ENCODE peak calls at places on chromosomes 4 and X, in six cellular contexts. Z is foreskin fibroblast; J is KG1; Q is mesendoderm; U is central memory CD4-positive, alpha-beta T cell; C is glutamatergic neuron. E is an unnamed sample.

GRCh38 chr4:23903859-23904438 is 14.1 kb upstream of the PPARGC1A start:
- DNase-seq in Z (no peak), J (no peak), Q (no peak), U (no peak), C (peak), E (no peak)

GRCh38 chrX:119685225-119686066 is 7.5 kb downstream of the SEPTIN6 start:
- DNase-seq in Z (no peak), J (peak), Q (no peak), U (peak), C (no peak), E (no peak)

GRCh38 chrX:72243472-72243871 is 4.6 kb upstream of the ERCC6L start:
- DNase-seq in Z (peak), J (no peak), Q (no peak), U (no peak), C (no peak), E (no peak)

GRCh38 chrX:152930516-152930915 is 32.6 kb downstream of the ZNF185 start:
- DNase-seq in Z (no peak), J (no peak), Q (no peak), U (no peak), C (no peak), E (no peak)

GRCh38 chr4:79292008-79292407 is 33.9 kb downstream of the NAA11 start:
- DNase-seq in Z (no peak), J (no peak), Q (no peak), U (no peak), C (no peak), E (no peak)

GRCh38 chrX:71627588-71628404 is 9.5 kb upstream of the CXCR3 start:
- DNase-seq in Z (no peak), J (no peak), Q (no peak), U (no peak), C (no peak), E (no peak)

GRCh38 chr4:77193511-77194236 is 36.7 kb downstream of the CCNG2 start:
- DNase-seq in Z (no peak), J (peak), Q (peak), U (peak), C (no peak), E (no peak)

GRCh38 chr4:85367815-85368214 is 107.1 kb upstream of the ARHGAP24 start:
- DNase-seq in Z (no peak), J (no peak), Q (peak), U (no peak), C (no peak), E (no peak)

GRCh38 chrX:66000628-66001275 is 39.1 kb downstream of the VSIG4 start:
- DNase-seq in Z (no peak), J (no peak), Q (no peak), U (no peak), C (no peak), E (no peak)

GRCh38 chr4:184795214-184795844 is 30.4 kb downstream of the ACSL1 start:
- DNase-seq in Z (no peak), J (no peak), Q (no peak), U (no peak), C (no peak), E (no peak)

GRCh38 chr4:26482508-26483462 is 7.5 kb downstream of the CCKAR start:
- DNase-seq in Z (no peak), J (no peak), Q (no peak), U (no peak), C (no peak), E (no peak)

GRCh38 chrX:43868791-43869190 is 13.5 kb downstream of the MAOB start:
- DNase-seq in Z (no peak), J (no peak), Q (no peak), U (no peak), C (no peak), E (no peak)

GRCh38 chr4:41154814-41155177 is 59.5 kb downstream of the APBB2 start:
- DNase-seq in Z (no peak), J (no peak), Q (no peak), U (no peak), C (no peak), E (no peak)

GRCh38 chr4:82746705-82747567 is 51.7 kb downstream of the SCD5 start:
- DNase-seq in Z (no peak), J (no peak), Q (peak), U (no peak), C (no peak), E (no peak)

GRCh38 chrX:13662537-13662841 is 9.5 kb downstream of the TCEANC start:
- DNase-seq in Z (peak), J (no peak), Q (no peak), U (no peak), C (no peak), E (no peak)

GRCh38 chrX:8864151-8864550 is 63.0 kb upstream of the FAM9A start:
- DNase-seq in Z (no peak), J (no peak), Q (peak), U (no peak), C (no peak), E (no peak)

GRCh38 chrX:152632445-152633097 is 5.1 kb upstream of the GABRQ start:
- DNase-seq in Z (no peak), J (no peak), Q (peak), U (no peak), C (peak), E (no peak)

GRCh38 chr4:137909910-137910309 is 332.2 kb downstream of the SLC7A11 start:
- DNase-seq in Z (no peak), J (no peak), Q (no peak), U (no peak), C (no peak), E (peak)